ENCODE peak calls at places on chromosome 17, in seven cellular contexts. R is NCI-H1694 treated with DMSO at 0.1 percent for 48 hours; P is heart left ventricle; L is germinal center; D is uterus; S is stimulated activated naive CD4-positive, alpha-beta T cell; E is memory B cell. A is an unnamed sample.

GRCh38 chr17:48718162-48718780 is 4.0 kb downstream of the PRAC1 start:
- DNase-seq in R (no peak), P (no peak), L (no peak), D (no peak), S (no peak), E (no peak), A (no peak)

GRCh38 chr17:47701603-47702002 is 7.6 kb downstream of the TBKBP1 start:
- DNase-seq in R (no peak), P (no peak), L (no peak), D (no peak), S (no peak), E (no peak), A (no peak)

GRCh38 chr17:2634361-2634960 is 41.0 kb downstream of the PAFAH1B1 start:
- DNase-seq in R (no peak), P (no peak), L (no peak), D (no peak), S (no peak), E (no peak), A (no peak)

GRCh38 chr17:17313350-17313991 is 10.3 kb downstream of the NT5M start:
- DNase-seq in R (no peak), P (no peak), L (peak), D (no peak), S (peak), E (peak), A (peak)

GRCh38 chr17:40553694-40554534 is 11.4 kb downstream of the CCR7 start:
- DNase-seq in R (no peak), P (peak), L (peak), D (peak), S (no peak), E (peak), A (peak)

GRCh38 chr17:18362509-18363020 is 785 bp downstream of the SHMT1 start:
- DNase-seq in R (no peak), P (peak), L (peak), D (peak), S (no peak), E (no peak), A (peak)

GRCh38 chr17:40366861-40367518 is 2.5 kb upstream of the GJD3 start:
- DNase-seq in R (no peak), P (no peak), L (no peak), D (no peak), S (no peak), E (no peak), A (no peak)

GRCh38 chr17:57966246-57966645 is 11.0 kb upstream of the CUEDC1 start:
- DNase-seq in R (no peak), P (no peak), L (no peak), D (no peak), S (no peak), E (no peak), A (no peak)

GRCh38 chr17:76090517-76091135 is 11.6 kb downstream of the ZACN start:
- DNase-seq in R (no peak), P (no peak), L (no peak), D (no peak), S (no peak), E (no peak), A (no peak)

GRCh38 chr17:83081561-83082201 is 2.3 kb downstream of the METRNL start:
- DNase-seq in R (no peak), P (no peak), L (peak), D (peak), S (no peak), E (no peak), A (no peak)

GRCh38 chr17:64216030-64216384 is 47.1 kb downstream of the TEX2 start:
- DNase-seq in R (no peak), P (no peak), L (no peak), D (no peak), S (no peak), E (no peak), A (no peak)

GRCh38 chr17:9104370-9105041 is 83.2 kb downstream of the NTN1 start:
- DNase-seq in R (no peak), P (peak), L (no peak), D (no peak), S (no peak), E (no peak), A (no peak)

GRCh38 chr17:75707096-75707720 is 14.1 kb upstream of the ITGB4 start:
- DNase-seq in R (no peak), P (peak), L (no peak), D (peak), S (no peak), E (no peak), A (no peak)

GRCh38 chr17:66964930-66965800 is 658 bp downstream of the CACNG4 start:
- DNase-seq in R (no peak), P (no peak), L (peak), D (no peak), S (no peak), E (no peak), A (no peak)

GRCh38 chr17:28948873-28949184 is 2.5 kb downstream of the PHF12 start:
- DNase-seq in R (no peak), P (no peak), L (no peak), D (no peak), S (no peak), E (no peak), A (peak)

GRCh38 chr17:15931394-15931793 is 13.5 kb upstream of the ADORA2B start:
- DNase-seq in R (no peak), P (no peak), L (no peak), D (no peak), S (no peak), E (no peak), A (no peak)

GRCh38 chr17:82196273-82196672 is 16.4 kb downstream of the CCDC57 start:
- DNase-seq in R (no peak), P (no peak), L (no peak), D (no peak), S (no peak), E (no peak), A (no peak)

GRCh38 chr17:57835333-57835900 is 14.4 kb downstream of the MRPS23 start:
- DNase-seq in R (no peak), P (no peak), L (no peak), D (no peak), S (no peak), E (no peak), A (no peak)

GRCh38 chr17:42531455-42532354 is 4.3 kb upstream of the NAGLU start:
- DNase-seq in R (peak), P (peak), L (peak), D (peak), S (peak), E (peak), A (peak)

GRCh38 chr17:43106552-43106951 is 18.6 kb downstream of the BRCA1 start:
- DNase-seq in R (no peak), P (no peak), L (no peak), D (no peak), S (no peak), E (no peak), A (no peak)

A was measured in adrenal gland.